ENCODE peak calls at places on chromosomes 5 and 9, in seven cellular contexts. F, Q, B, I, P, T and E are unnamed samples.

GRCh38 chr9:37293664-37294524 is 128.6 kb upstream of the GRHPR start:
- DNase-seq in F (peak; percentile 80), Q (peak; percentile 97), B (no peak), I (peak; percentile 59), P (no peak), T (peak; percentile 11), E (peak; percentile 58)

GRCh38 chr9:135014341-135015010 is 73.0 kb upstream of the OLFM1 start:
- DNase-seq in F (no peak), Q (no peak), B (no peak), I (no peak), P (no peak), T (no peak), E (no peak)

GRCh38 chr5:60633336-60633735 is 66.6 kb downstream of the DEPDC1B start:
- DNase-seq in F (no peak), Q (no peak), B (no peak), I (peak; percentile 95), P (peak; percentile 41), T (no peak), E (peak; percentile 92)

GRCh38 chr5:154612666-154613065 is 134.6 kb upstream of the HAND1 start:
- DNase-seq in F (no peak), Q (no peak), B (no peak), I (no peak), P (no peak), T (no peak), E (no peak)

GRCh38 chr9:5971740-5972139 is 43.7 kb downstream of the RANBP6 start:
- DNase-seq in F (no peak), Q (no peak), B (no peak), I (peak; percentile 31), P (no peak), T (no peak), E (peak; percentile 55)

GRCh38 chr9:109775516-109775915 is 4.5 kb upstream of the PALM2AKAP2 start:
- DNase-seq in F (no peak), Q (no peak), B (no peak), I (peak; percentile 47), P (no peak), T (no peak), E (peak; percentile 25)

GRCh38 chr5:40475546-40475945 is 204.2 kb upstream of the PTGER4 start:
- DNase-seq in F (no peak), Q (no peak), B (no peak), I (no peak), P (no peak), T (no peak), E (no peak)

GRCh38 chr9:131984564-131984963 is 95.1 kb downstream of the MED27 start:
- DNase-seq in F (no peak), Q (no peak), B (no peak), I (no peak), P (no peak), T (no peak), E (peak; percentile 18)

GRCh38 chr9:81097167-81097566 is 592.2 kb downstream of the TLE1 start:
- DNase-seq in F (no peak), Q (no peak), B (no peak), I (no peak), P (no peak), T (no peak), E (no peak)

GRCh38 chr9:31950756-31951155 is 433.7 kb upstream of the ACO1 start:
- DNase-seq in F (no peak), Q (no peak), B (no peak), I (no peak), P (no peak), T (no peak), E (no peak)

GRCh38 chr5:80069918-80070318 is 34.8 kb downstream of the THBS4 start:
- DNase-seq in F (no peak), Q (no peak), B (no peak), I (no peak), P (no peak), T (no peak), E (no peak)

GRCh38 chr5:154237946-154238345 is 47.4 kb downstream of the GALNT10 start:
- DNase-seq in F (peak; percentile 71), Q (no peak), B (no peak), I (no peak), P (no peak), T (no peak), E (no peak)

DNA sequence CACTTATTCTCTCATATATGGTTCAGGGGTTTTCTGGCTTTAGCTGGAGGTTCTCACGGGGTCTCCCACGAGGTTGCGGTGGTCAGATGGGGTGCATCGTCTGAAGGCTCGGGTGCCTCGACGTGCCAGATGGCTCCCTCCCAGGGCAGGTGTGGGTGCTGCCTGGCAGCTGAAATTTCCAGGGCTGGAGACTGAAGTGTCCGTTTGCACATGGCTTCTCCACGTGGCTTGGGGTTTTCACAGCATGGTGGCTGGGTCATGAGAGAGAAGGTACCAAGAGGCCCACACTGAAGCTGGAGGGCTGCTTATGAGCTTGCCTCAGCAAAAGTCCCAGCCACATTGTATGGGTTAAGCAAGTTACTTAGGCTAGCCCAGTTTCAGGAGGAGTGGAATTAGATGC is 218.6 kb downstream of the AGTPBP1 start:
- DNase-seq in F (no peak), Q (no peak), B (no peak), I (no peak), P (no peak), T (no peak), E (no peak)
- H3K4me3 ChIP-seq in F (no peak overlapping the region), Q (no peak overlapping the region), B (no peak overlapping the region), I (no peak overlapping the region), P (no peak overlapping the region), T (peak overlapping the region; percentile 54), E (no peak overlapping the region)

GRCh38 chr5:42005561-42006153 is 80.6 kb downstream of the FBXO4 start:
- DNase-seq in F (peak; percentile 12), Q (peak; percentile 27), B (no peak), I (peak; percentile 43), P (no peak), T (peak; percentile 33), E (peak; percentile 57)
- TF ChIP-seq CTCF in F (peak; percentile 66), Q (peak; percentile 87), B (peak; percentile 49), I (peak; percentile 79), P (peak; percentile 78), T (peak; percentile 82), E (peak; percentile 71)

GRCh38 chr5:73822989-73823339 is 197.0 kb downstream of the ARHGEF28 start:
- DNase-seq in F (no peak), Q (no peak), B (no peak), I (peak; percentile 13), P (no peak), T (no peak), E (peak; percentile 62)
- H3K4me3 ChIP-seq in F (no peak overlapping the region), Q (no peak overlapping the region), B (no peak overlapping the region), I (no peak overlapping the region), P (no peak overlapping the region), T (no peak overlapping the region), E (no peak overlapping the region)

GRCh38 chr5:76926329-76927105 is 26.3 kb upstream of the CRHBP start:
- DNase-seq in F (no peak), Q (no peak), B (no peak), I (peak; percentile 6), P (no peak), T (peak; percentile 3), E (peak; percentile 26)

GRCh38 chr5:76930083-76930482 is 22.8 kb upstream of the CRHBP start:
- DNase-seq in F (no peak), Q (no peak), B (no peak), I (no peak), P (no peak), T (no peak), E (no peak)

GRCh38 chr5:76927961-76928360 is 24.9 kb upstream of the CRHBP start:
- DNase-seq in F (no peak), Q (no peak), B (no peak), I (no peak), P (no peak), T (no peak), E (no peak)
- TF ChIP-seq CTCF in F (no peak), Q (no peak), B (no peak), I (no peak), P (no peak), T (no peak), E (no peak)

GRCh38 chr5:137995077-137995746 is 37.7 kb downstream of the FAM13B start:
- DNase-seq in F (no peak), Q (no peak), B (no peak), I (peak; percentile 63), P (no peak), T (no peak), E (peak; percentile 78)

GRCh38 chr5:138000102-138000723 is 32.7 kb downstream of the FAM13B start:
- DNase-seq in F (no peak), Q (no peak), B (no peak), I (peak; percentile 67), P (no peak), T (no peak), E (peak; percentile 82)

GRCh38 chr5:137997726-137998213 is 35.1 kb downstream of the FAM13B start:
- DNase-seq in F (peak; percentile 74), Q (peak; percentile 8), B (no peak), I (no peak), P (no peak), T (no peak), E (peak; percentile 22)

GRCh38 chr5:137994556-137994955 is 38.3 kb downstream of the FAM13B start:
- DNase-seq in F (no peak), Q (no peak), B (no peak), I (no peak), P (no peak), T (no peak), E (no peak)

DNA sequence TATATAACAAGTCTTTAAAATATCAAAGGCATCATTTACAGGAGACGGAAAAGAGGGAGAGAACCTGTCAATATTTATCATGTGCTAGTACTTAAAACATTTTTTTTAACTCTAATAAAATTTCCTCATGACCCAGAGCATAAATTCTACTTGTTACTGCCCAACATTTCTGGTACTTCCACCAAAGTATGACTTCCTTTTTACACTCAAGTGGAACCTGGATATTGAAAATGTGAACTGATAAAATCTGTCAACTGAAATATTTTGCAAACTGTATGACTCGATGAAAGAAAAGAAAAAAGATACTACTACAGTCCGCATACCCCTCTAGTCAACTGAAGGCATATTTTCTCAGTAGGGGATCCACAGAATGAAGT is 37.1 kb downstream of the FAM13B start:
- DNase-seq in F (no peak), Q (no peak), B (no peak), I (peak; percentile 5), P (no peak), T (no peak), E (peak; percentile 39)
- H3K4me3 ChIP-seq in F (no peak overlapping the region), Q (no peak overlapping the region), B (no peak overlapping the region), I (no peak overlapping the region), P (no peak overlapping the region), T (no peak overlapping the region), E (no peak overlapping the region)

DNA sequence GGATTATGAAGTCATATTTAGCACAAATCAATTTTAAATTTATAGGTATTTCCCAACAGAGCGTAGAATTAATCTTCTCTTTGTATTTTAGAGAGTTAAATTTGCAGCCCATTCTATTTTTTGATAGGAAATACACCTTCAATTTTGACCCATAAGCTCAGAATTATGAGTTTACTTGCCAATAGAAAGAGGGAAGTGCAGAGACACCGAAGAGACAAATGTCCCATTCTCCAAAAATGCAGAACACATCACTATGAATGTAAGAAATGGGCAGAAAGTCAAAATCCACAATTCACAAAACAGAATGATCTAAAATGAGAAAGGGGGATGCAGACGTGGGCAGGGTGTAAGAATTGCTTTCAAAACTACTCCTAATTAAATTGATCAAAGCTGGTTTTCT is 549.9 kb upstream of the CDH18 start:
- DNase-seq in F (no peak), Q (no peak), B (no peak), I (no peak), P (no peak), T (no peak), E (no peak)
- TF ChIP-seq CTCF in F (no peak), Q (no peak), B (no peak), I (no peak), P (no peak), T (no peak), E (no peak)

GRCh38 chr5:11385251-11385900 is 518.9 kb downstream of the CTNND2 start:
- DNase-seq in F (no peak), Q (no peak), B (no peak), I (no peak), P (no peak), T (peak; percentile 53), E (no peak)
- H3K4me3 ChIP-seq in F (no peak overlapping the region), Q (no peak overlapping the region), B (no peak overlapping the region), I (no peak overlapping the region), P (no peak overlapping the region), T (peak overlapping the region; percentile 63), E (no peak overlapping the region)